ENCODE peak calls at places on chromosome 2, in five cellular contexts. W is activated CD8-positive, alpha-beta memory T cell treated with anti-CD3 and anti-CD28 coated beads, Interleukin-2, amount 50 U/mL, for 4 hours; D is caudate nucleus; M is T1000; O is CD8-positive, alpha-beta T cell. H is an unnamed sample.

GRCh38 chr2:176473177-176473576 is 203.9 kb downstream of the MTX2 start:
- DNase-seq in W (no peak), D (no peak), M (no peak), O (no peak), H (no peak)

GRCh38 chr2:186771850-186772463 is 77.0 kb downstream of the ZSWIM2 start:
- DNase-seq in W (no peak), D (no peak), M (no peak), O (no peak), H (no peak)

GRCh38 chr2:9473985-9474360 is 378 bp upstream of the IAH1 start:
- DNase-seq in W (peak; percentile 69), D (peak; percentile 79), M (no peak), O (peak; percentile 84), H (peak; percentile 54)

GRCh38 chr2:44649426-44649825 is 287.7 kb downstream of the CAMKMT start:
- DNase-seq in W (no peak), D (no peak), M (no peak), O (no peak), H (no peak)

GRCh38 chr2:66547113-66547512 is 112.2 kb downstream of the MEIS1 start:
- DNase-seq in W (no peak), D (no peak), M (no peak), O (no peak), H (no peak)

GRCh38 chr2:113013336-113013661 is 8.0 kb downstream of the IL36A start:
- DNase-seq in W (no peak), D (no peak), M (no peak), O (no peak), H (no peak)

GRCh38 chr2:100178085-100178788 is 35.8 kb upstream of the AFF3 start:
- DNase-seq in W (no peak), D (no peak), M (no peak), O (no peak), H (no peak)

GRCh38 chr2:216717491-216717901 is 22.1 kb upstream of the IGFBP5 start:
- DNase-seq in W (no peak), D (no peak), M (no peak), O (no peak), H (no peak)

GRCh38 chr2:241103176-241103595 is 1.1 kb upstream of the MTERF4 start:
- DNase-seq in W (no peak), D (no peak), M (no peak), O (no peak), H (no peak)

GRCh38 chr2:171864357-171864985 is 29.6 kb downstream of the SLC25A12 start:
- DNase-seq in W (no peak), D (no peak), M (no peak), O (no peak), H (no peak)

GRCh38 chr2:118844261-118845004 is 3.0 kb downstream of the EN1 start:
- DNase-seq in W (no peak), D (no peak), M (no peak), O (no peak), H (no peak)

GRCh38 chr2:3479430-3480320 is 39.7 kb downstream of the ADI1 start:
- DNase-seq in W (no peak), D (no peak), M (no peak), O (no peak), H (no peak)

GRCh38 chr2:43611987-43612894 is 16.4 kb upstream of the THADA start:
- DNase-seq in W (peak; percentile 71), D (peak; percentile 37), M (peak; percentile 61), O (peak; percentile 67), H (peak; percentile 53)

GRCh38 chr2:241804326-241805276 is 4.4 kb upstream of the NEU4 start:
- DNase-seq in W (peak; percentile 27), D (peak; percentile 27), M (no peak), O (peak; percentile 34), H (no peak)

GRCh38 chr2:45731146-45731545 is 79.7 kb downstream of the PRKCE start:
- DNase-seq in W (no peak), D (no peak), M (no peak), O (no peak), H (no peak)

GRCh38 chr2:178413472-178414265 is 37.3 kb downstream of the PRKRA start:
- DNase-seq in W (peak; percentile 80), D (peak; percentile 77), M (peak; percentile 70), O (peak; percentile 74), H (peak; percentile 61)

GRCh38 chr2:210072493-210072892 is 70.1 kb downstream of the RPE start:
- DNase-seq in W (no peak), D (no peak), M (no peak), O (no peak), H (no peak)

GRCh38 chr2:187440101-187440500 is 8.0 kb downstream of the CALCRL start:
- DNase-seq in W (no peak), D (no peak), M (no peak), O (no peak), H (no peak)

GRCh38 chr2:235156055-235156454 is 204.2 kb downstream of the SH3BP4 start:
- DNase-seq in W (no peak), D (no peak), M (no peak), O (no peak), H (no peak)

GRCh38 chr2:46460991-46461715 is 18.2 kb upstream of the TMEM247 start:
- DNase-seq in W (peak; percentile 79), D (peak; percentile 69), M (peak; percentile 49), O (peak; percentile 46), H (peak; percentile 75)

GRCh38 chr2:239806276-239806675 is 218.9 kb downstream of the NDUFA10 start:
- DNase-seq in W (no peak), D (no peak), M (no peak), O (no peak), H (no peak)

H was measured in T-helper 9 cell.